ENCODE peak calls at places on chromosome 10, in five cellular contexts. N, Y, P, E and G are unnamed samples.

GRCh38 chr10:76649271-76649670 is 988.3 kb downstream of the KCNMA1 start:
- DNase-seq in N (no peak), Y (no peak), P (no peak), E (no peak), G (no peak)

GRCh38 chr10:101380353-101381017 is 26.5 kb downstream of the BTRC start:
- DNase-seq in N (no peak), Y (no peak), P (no peak), E (no peak), G (peak)

GRCh38 chr10:129415261-129416135 is 51.5 kb upstream of the MGMT start:
- DNase-seq in N (no peak), Y (no peak), P (no peak), E (no peak), G (no peak)

GRCh38 chr10:90276894-90277447 is 575.6 kb downstream of the KIF20B start:
- DNase-seq in N (no peak), Y (no peak), P (no peak), E (no peak), G (no peak)

GRCh38 chr10:48233643-48234042 is 40.9 kb downstream of the FRMPD2 start:
- DNase-seq in N (no peak), Y (no peak), P (no peak), E (no peak), G (no peak)

GRCh38 chr10:76558586-76558985 is 1079.0 kb downstream of the KCNMA1 start:
- DNase-seq in N (no peak), Y (no peak), P (no peak), E (no peak), G (peak)

GRCh38 chr10:75254739-75255138 is 19.0 kb upstream of the COMTD1 start:
- DNase-seq in N (no peak), Y (no peak), P (no peak), E (no peak), G (peak)

GRCh38 chr10:50574932-50575331 is 48.8 kb downstream of the SGMS1 start:
- DNase-seq in N (no peak), Y (no peak), P (no peak), E (no peak), G (no peak)

GRCh38 chr10:62873866-62874265 is 57.7 kb upstream of the EGR2 start:
- DNase-seq in N (no peak), Y (no peak), P (no peak), E (no peak), G (no peak)

GRCh38 chr10:125560947-125561346 is 122.0 kb downstream of the TEX36 start:
- DNase-seq in N (no peak), Y (no peak), P (no peak), E (no peak), G (no peak)

GRCh38 chr10:79380125-79380917 is 33.1 kb downstream of the PPIF start:
- DNase-seq in N (no peak), Y (no peak), P (no peak), E (no peak), G (peak)

GRCh38 chr10:76080406-76080805 is 649.0 kb downstream of the LRMDA start:
- DNase-seq in N (no peak), Y (no peak), P (no peak), E (no peak), G (peak)

GRCh38 chr10:46248651-46249131 is 38.1 kb upstream of the ANTXRL start:
- DNase-seq in N (no peak), Y (no peak), P (no peak), E (no peak), G (no peak)

GRCh38 chr10:70404906-70405824 is 1.2 kb downstream of the EIF4EBP2 start:
- DNase-seq in N (peak), Y (peak), P (no peak), E (peak), G (peak)

GRCh38 chr10:88999629-89000028 is 9.0 kb downstream of the FAS start:
- DNase-seq in N (no peak), Y (no peak), P (no peak), E (no peak), G (no peak)

GRCh38 chr10:34994565-34995142 is 95.5 kb downstream of the CUL2 start:
- DNase-seq in N (peak), Y (peak), P (peak), E (peak), G (peak)

GRCh38 chr10:97025613-97026242 is 160.0 kb downstream of the SLIT1 start:
- DNase-seq in N (peak), Y (peak), P (peak), E (peak), G (peak)

GRCh38 chr10:13528875-13529713 is at the start of gene BEND7:
- DNase-seq in N (peak), Y (peak), P (no peak), E (no peak), G (peak)

GRCh38 chr10:69733791-69734261 is 67.9 kb upstream of the COL13A1 start:
- DNase-seq in N (no peak), Y (no peak), P (no peak), E (no peak), G (peak)

GRCh38 chr10:88181902-88182671 is 318.7 kb downstream of the PTEN start:
- DNase-seq in N (no peak), Y (no peak), P (no peak), E (no peak), G (no peak)

GRCh38 chr10:69573056-69573806 is at the start of gene NEUROG3:
- DNase-seq in N (peak), Y (peak), P (no peak), E (peak), G (no peak)

GRCh38 chr10:102918817-102919236 is 733 bp downstream of the CNNM2 start:
- DNase-seq in N (peak), Y (no peak), P (no peak), E (peak), G (no peak)

GRCh38 chr10:14396441-14397048 is 65.8 kb upstream of the FRMD4A start:
- DNase-seq in N (no peak), Y (no peak), P (no peak), E (no peak), G (peak)

GRCh38 chr10:51246156-51246555 is 171.9 kb downstream of the PRKG1 start:
- DNase-seq in N (no peak), Y (no peak), P (no peak), E (no peak), G (peak)

GRCh38 chr10:77386833-77387232 is 250.8 kb downstream of the KCNMA1 start:
- DNase-seq in N (no peak), Y (no peak), P (no peak), E (no peak), G (peak)

GRCh38 chr10:3198900-3199299 is 26.3 kb upstream of the PITRM1 start:
- DNase-seq in N (no peak), Y (no peak), P (no peak), E (no peak), G (no peak)

GRCh38 chr10:7773845-7774801 is 13.7 kb downstream of the KIN start:
- DNase-seq in N (no peak), Y (no peak), P (no peak), E (peak), G (peak)

GRCh38 chr10:329361-330099 is 194.3 kb downstream of the ZMYND11 start:
- DNase-seq in N (peak), Y (peak), P (peak), E (peak), G (peak)

GRCh38 chr10:101467286-101467770 is 113.4 kb downstream of the BTRC start:
- DNase-seq in N (peak), Y (peak), P (peak), E (peak), G (peak)

GRCh38 chr10:77943086-77943901 is 16.7 kb upstream of the DLG5 start:
- DNase-seq in N (no peak), Y (no peak), P (peak), E (no peak), G (peak)

DNA sequence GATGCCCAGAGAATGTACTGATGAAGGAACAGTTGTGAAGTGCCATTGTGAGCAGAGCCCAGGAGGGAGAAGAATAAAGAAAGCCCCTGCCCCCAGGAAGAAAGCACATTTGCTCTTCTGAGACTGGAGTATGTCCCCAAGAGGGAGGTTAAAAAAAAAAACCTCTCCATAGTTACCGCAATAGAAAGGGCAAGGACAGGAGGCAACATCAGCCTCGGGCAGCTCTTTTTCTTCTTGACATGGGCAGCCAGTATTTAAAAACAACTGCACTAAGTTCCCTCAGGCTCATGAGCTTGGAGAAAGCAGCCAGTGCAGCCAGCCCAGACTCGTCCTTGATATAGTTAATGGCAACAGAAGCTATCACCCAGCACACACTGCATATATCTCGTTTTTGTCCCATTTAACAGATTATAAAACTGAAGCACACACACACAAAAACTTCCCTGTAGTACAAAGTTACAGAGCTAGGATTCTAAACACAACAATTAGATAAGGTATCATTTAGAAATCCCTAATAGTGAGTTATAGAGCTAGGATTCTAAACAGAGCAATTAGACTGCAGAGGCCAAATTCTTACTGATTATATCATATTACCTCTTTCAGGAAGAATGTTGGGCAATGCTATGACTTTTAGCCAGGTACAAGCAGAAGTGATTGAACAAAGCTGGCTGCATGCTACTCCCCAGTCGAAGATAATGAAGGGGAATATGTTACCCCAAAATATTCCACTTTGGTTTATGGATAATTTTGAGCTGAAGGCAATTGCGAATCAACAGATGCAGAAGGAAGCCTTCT is 823.5 kb downstream of the GRID1 start:
- DNase-seq in N (peak), Y (no peak), P (no peak), E (no peak), G (no peak)
- TF ChIP-seq EZH2phosphoT487 in N (no peak), Y (no peak), P (no peak), E (no peak), G (no peak)

GRCh38 chr10:72334196-72334831 is 20.4 kb downstream of the DNAJB12 start:
- DNase-seq in N (peak), Y (no peak), P (no peak), E (no peak), G (no peak)
- TF ChIP-seq EZH2phosphoT487 in N (no peak), Y (no peak), P (no peak), E (no peak), G (no peak)

DNA sequence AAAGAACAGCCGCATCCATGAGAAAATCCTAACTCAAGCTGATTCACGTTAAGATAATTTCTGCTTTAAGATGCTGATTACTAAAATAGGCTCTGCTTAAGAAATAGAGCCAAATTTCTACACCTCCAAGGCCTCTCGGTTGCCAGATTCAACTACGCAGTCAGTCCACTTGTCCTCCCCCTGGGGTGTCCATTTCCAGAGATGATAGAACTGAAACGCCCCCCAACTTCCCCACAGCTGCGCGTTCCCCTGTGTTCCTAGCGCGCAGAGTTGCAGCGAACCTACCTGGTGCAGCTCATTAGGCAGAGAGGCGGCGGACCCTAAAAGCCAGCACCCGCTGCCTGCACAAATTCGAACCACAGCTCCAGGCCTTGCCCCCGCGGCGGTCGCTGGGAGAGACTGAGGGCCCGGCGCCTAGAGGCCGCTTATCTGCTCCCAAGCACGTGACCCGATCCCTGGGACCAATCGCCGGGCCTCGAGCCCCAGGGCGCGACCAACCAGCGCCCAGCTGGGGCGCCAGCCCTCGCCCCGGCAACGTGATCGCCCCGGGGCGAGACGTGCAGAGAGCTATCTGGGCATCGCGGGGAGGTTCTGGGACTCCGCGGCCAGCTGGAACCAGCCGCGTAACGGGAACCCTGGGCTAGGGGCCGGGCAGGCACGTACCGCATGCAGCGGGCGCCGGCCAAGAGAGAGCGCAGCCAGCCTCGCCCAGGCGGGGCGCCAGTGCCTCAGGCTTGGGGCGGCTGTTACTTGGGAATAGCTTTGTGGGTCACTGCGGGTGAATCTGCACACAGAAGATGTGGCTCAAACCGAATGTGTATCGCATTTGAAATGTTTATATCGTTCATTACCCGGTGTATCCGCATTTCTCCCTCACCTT is at the start of gene PPP1R3C:
- DNase-seq in N (peak), Y (peak), P (no peak), E (no peak), G (no peak)
- TF ChIP-seq EZH2phosphoT487 in N (no peak), Y (no peak), P (no peak), E (no peak), G (no peak)

GRCh38 chr10:24481241-24481640 is 242.4 kb downstream of the ARHGAP21 start:
- DNase-seq in N (no peak), Y (no peak), P (no peak), E (no peak), G (no peak)

GRCh38 chr10:24484771-24485170 is 238.9 kb downstream of the ARHGAP21 start:
- DNase-seq in N (no peak), Y (no peak), P (no peak), E (no peak), G (no peak)

GRCh38 chr10:24485299-24485698 is 238.4 kb downstream of the ARHGAP21 start:
- DNase-seq in N (no peak), Y (no peak), P (no peak), E (no peak), G (no peak)

GRCh38 chr10:24480447-24480846 is 243.2 kb downstream of the ARHGAP21 start:
- DNase-seq in N (no peak), Y (no peak), P (no peak), E (no peak), G (no peak)

GRCh38 chr10:24483701-24484100 is 240.0 kb downstream of the ARHGAP21 start:
- DNase-seq in N (peak), Y (peak), P (peak), E (no peak), G (peak)
- TF ChIP-seq EZH2phosphoT487 in N (no peak), Y (no peak), P (no peak), E (no peak), G (no peak)

GRCh38 chr10:5944389-5945202 is 32.7 kb downstream of the IL15RA start:
- DNase-seq in N (no peak), Y (no peak), P (peak), E (no peak), G (peak)

GRCh38 chr10:5945203-5945534 is 32.2 kb downstream of the IL15RA start:
- DNase-seq in N (no peak), Y (no peak), P (no peak), E (no peak), G (no peak)

GRCh38 chr10:5946786-5947185 is 30.6 kb downstream of the IL15RA start:
- DNase-seq in N (no peak), Y (no peak), P (no peak), E (no peak), G (no peak)

GRCh38 chr10:5947471-5948207 is 29.7 kb downstream of the IL15RA start:
- DNase-seq in N (no peak), Y (no peak), P (no peak), E (no peak), G (no peak)

GRCh38 chr10:5945561-5946418 is 31.6 kb downstream of the IL15RA start:
- DNase-seq in N (no peak), Y (no peak), P (no peak), E (no peak), G (peak)
- TF ChIP-seq EZH2phosphoT487 in N (no peak), Y (no peak), P (no peak), E (no peak), G (no peak)

DNA sequence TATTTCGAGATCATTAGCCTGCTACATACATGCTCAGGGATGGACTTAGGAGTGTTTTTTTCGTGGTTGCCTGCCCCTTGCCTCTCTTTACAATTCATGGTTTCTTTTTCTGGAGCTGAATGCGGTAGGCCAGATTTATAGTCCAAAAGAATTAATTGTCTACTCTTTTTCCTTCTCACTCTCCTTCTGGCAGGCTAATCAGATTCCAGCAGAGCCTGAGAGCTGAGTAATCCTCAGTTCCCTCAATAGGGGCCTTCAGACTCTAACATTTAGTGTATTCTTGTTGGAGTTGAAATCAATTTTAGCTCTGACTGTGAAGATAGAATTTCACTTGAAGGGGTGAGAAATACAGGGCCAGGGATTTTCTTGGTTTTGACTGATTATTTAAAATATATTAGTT is 16.4 kb downstream of the SORCS3 start:
- DNase-seq in N (peak), Y (no peak), P (no peak), E (no peak), G (no peak)
- TF ChIP-seq EZH2phosphoT487 in N (no peak), Y (no peak), P (no peak), E (no peak), G (no peak)